ENCODE peak calls at places on chromosomes 13 and 19, in nine cellular contexts. R is psoas muscle, Z is HCT116, S is OCI-LY7, N is heart right ventricle, Q is ovary, C is mesenchymal stem cell, Y is AG04450, W is DND-41. D is an unnamed sample.

GRCh38 chr13:112771877-112772538 is 82.2 kb downstream of the ATP11A start:
- DNase-seq in Q (no peak), Z (no peak), C (no peak), S (no peak), R (no peak), W (no peak), N (no peak), Y (no peak), D (no peak)

GRCh38 chr19:41691268-41691970 is 3.3 kb upstream of the CEACAM7 start:
- DNase-seq in R (no peak), Z (no peak), C (no peak), N (no peak), S (no peak), W (no peak), Q (no peak), Y (no peak), D (no peak)

GRCh38 chr13:67515895-67516294 is 285.8 kb upstream of the PCDH9 start:
- DNase-seq in Q (no peak), W (no peak), Z (no peak), R (no peak), S (no peak), C (peak; percentile 44), N (no peak), Y (peak; percentile 66), D (no peak)

GRCh38 chr19:32676186-32676894 is 692 bp downstream of the RGS9BP start:
- DNase-seq in W (no peak), Y (no peak), Z (no peak), R (no peak), S (no peak), N (peak; percentile 30), C (no peak), Q (peak; percentile 44), D (peak; percentile 57)

GRCh38 chr19:44943801-44944249 is 1.8 kb downstream of the APOC4 start:
- DNase-seq in Q (no peak), S (peak; percentile 75), N (peak; percentile 25), Z (no peak), Y (no peak), R (peak; percentile 31), W (no peak), C (no peak), D (peak; percentile 59)

GRCh38 chr13:35996360-35996759 is 134.8 kb downstream of the DCLK1 start:
- DNase-seq in N (no peak), S (no peak), Q (no peak), W (no peak), Z (no peak), C (no peak), Y (no peak), R (no peak), D (no peak)

GRCh38 chr13:71979616-71980015 is 112.6 kb upstream of the DACH1 start:
- DNase-seq in S (peak; percentile 2), C (peak; percentile 3), Q (no peak), Z (peak; percentile 6), Y (no peak), R (no peak), N (no peak), W (no peak), D (no peak)

GRCh38 chr19:42352216-42352892 is 26.9 kb downstream of the MEGF8 start:
- DNase-seq in C (peak; percentile 6), N (no peak), Q (no peak), W (no peak), R (no peak), S (no peak), Z (no peak), Y (no peak), D (no peak)

GRCh38 chr19:54178581-54179261 is 5.8 kb upstream of the TMC4 start:
- DNase-seq in Z (no peak), Q (no peak), S (peak; percentile 55), N (no peak), C (no peak), R (peak; percentile 23), Y (no peak), W (peak; percentile 48), D (no peak)

GRCh38 chr13:42977219-42977659 is 14.8 kb downstream of the EPSTI1 start:
- DNase-seq in C (no peak), Q (no peak), S (no peak), W (no peak), Z (no peak), Y (no peak), N (no peak), R (no peak), D (peak; percentile 51)

GRCh38 chr19:13119654-13120053 is 1.6 kb downstream of the NACC1 start:
- DNase-seq in W (no peak), Y (no peak), R (no peak), Q (no peak), C (no peak), N (no peak), Z (no peak), S (no peak), D (no peak)
- H3K4me3 ChIP-seq in W (no peak overlapping the region), Y (peak overlapping the region; percentile 87), R (peak overlapping the region; percentile 92), Q (no peak overlapping the region), C (no peak overlapping the region), N (no peak overlapping the region), Z (peak overlapping the region; percentile 93), S (peak overlapping the region; percentile 94), D (no peak overlapping the region)

GRCh38 chr19:17554968-17555479 is 425 bp upstream of the COLGALT1 start:
- DNase-seq in N (no peak), W (no peak), Y (no peak), R (no peak), Q (no peak), Z (no peak), C (no peak), S (no peak), D (no peak)

GRCh38 chr19:17555929-17556813 is 722 bp downstream of the COLGALT1 start:
- DNase-seq in Q (peak; percentile 77), W (peak; percentile 50), C (peak; percentile 66), Y (no peak), S (peak; percentile 67), Z (no peak), R (peak; percentile 77), N (peak; percentile 75), D (peak; percentile 60)

GRCh38 chr19:17555480-17555928 is at the start of gene COLGALT1:
- DNase-seq in Z (peak; percentile 96), R (peak; percentile 99), S (peak; percentile 100), Y (peak; percentile 84), Q (peak; percentile 99), W (peak; percentile 99), C (peak; percentile 95), N (peak; percentile 98), D (peak; percentile 97)

GRCh38 chr19:17557461-17557860 is 2.0 kb downstream of the COLGALT1 start:
- DNase-seq in S (no peak), Q (no peak), W (no peak), R (no peak), N (no peak), C (no peak), Z (no peak), Y (no peak), D (no peak)

GRCh38 chr19:17556995-17557394 is 1.5 kb downstream of the COLGALT1 start:
- DNase-seq in Z (no peak), N (no peak), Q (no peak), C (no peak), R (no peak), S (no peak), W (no peak), Y (no peak), D (no peak)
- H3K4me3 ChIP-seq in Z (peak overlapping the region; percentile 77), N (no peak overlapping the region), Q (no peak overlapping the region), C (no peak overlapping the region), R (peak overlapping the region; percentile 91), S (peak overlapping the region; percentile 88), W (peak overlapping the region; percentile 100), Y (peak overlapping the region; percentile 85), D (peak overlapping the region; percentile 96)

GRCh38 chr19:29871143-29871542 is 59.4 kb downstream of the CCNE1 start:
- DNase-seq in N (no peak), Y (no peak), Z (no peak), S (no peak), Q (no peak), W (no peak), R (no peak), C (no peak), D (no peak)

GRCh38 chr19:29873801-29874575 is 62.2 kb downstream of the CCNE1 start:
- DNase-seq in Y (no peak), W (no peak), Q (no peak), Z (no peak), N (no peak), R (no peak), C (no peak), S (no peak), D (no peak)

GRCh38 chr19:29875931-29876330 is 64.1 kb downstream of the CCNE1 start:
- DNase-seq in Y (no peak), W (no peak), Z (no peak), S (no peak), Q (no peak), R (no peak), N (no peak), C (no peak), D (no peak)

GRCh38 chr19:29873024-29873800 is 61.4 kb downstream of the CCNE1 start:
- DNase-seq in S (peak; percentile 57), N (peak; percentile 60), R (peak; percentile 59), Q (peak; percentile 66), C (peak; percentile 33), Y (no peak), W (peak; percentile 43), Z (no peak), D (peak; percentile 64)

DNA sequence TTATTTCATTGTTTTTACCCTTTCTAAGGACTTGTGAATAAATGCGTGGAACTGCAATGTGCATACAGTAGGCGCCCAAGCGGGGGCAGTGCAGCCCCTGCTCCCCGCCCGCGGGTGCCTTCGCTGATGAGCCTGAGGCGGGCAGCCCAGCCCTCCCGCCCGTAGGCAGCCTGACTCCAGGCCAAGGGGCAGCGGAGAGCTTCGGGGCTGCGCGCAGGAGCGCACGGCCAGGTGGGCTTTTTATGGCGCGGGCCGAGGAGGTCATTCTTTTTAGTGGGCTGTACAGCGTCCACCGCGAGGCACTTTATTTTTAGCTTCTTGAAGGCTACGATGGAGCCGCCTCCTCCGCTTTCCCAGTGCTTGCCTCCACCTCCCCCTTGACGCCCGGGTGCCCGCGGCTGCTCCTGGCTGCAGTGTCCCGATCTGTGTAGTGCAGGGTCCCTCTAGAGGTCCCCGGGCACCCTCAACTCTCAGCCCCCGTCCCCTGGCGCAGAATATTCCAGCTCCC is 60.5 kb downstream of the CCNE1 start:
- DNase-seq in W (no peak), N (no peak), S (no peak), R (no peak), Y (no peak), Q (no peak), C (peak; percentile 35), Z (no peak), D (no peak)
- H3K4me3 ChIP-seq in W (no peak overlapping the region), N (no peak overlapping the region), S (no peak overlapping the region), R (peak overlapping the region; percentile 48), Y (no peak overlapping the region), Q (no peak overlapping the region), C (no peak overlapping the region), Z (no peak overlapping the region), D (no peak overlapping the region)

DNA sequence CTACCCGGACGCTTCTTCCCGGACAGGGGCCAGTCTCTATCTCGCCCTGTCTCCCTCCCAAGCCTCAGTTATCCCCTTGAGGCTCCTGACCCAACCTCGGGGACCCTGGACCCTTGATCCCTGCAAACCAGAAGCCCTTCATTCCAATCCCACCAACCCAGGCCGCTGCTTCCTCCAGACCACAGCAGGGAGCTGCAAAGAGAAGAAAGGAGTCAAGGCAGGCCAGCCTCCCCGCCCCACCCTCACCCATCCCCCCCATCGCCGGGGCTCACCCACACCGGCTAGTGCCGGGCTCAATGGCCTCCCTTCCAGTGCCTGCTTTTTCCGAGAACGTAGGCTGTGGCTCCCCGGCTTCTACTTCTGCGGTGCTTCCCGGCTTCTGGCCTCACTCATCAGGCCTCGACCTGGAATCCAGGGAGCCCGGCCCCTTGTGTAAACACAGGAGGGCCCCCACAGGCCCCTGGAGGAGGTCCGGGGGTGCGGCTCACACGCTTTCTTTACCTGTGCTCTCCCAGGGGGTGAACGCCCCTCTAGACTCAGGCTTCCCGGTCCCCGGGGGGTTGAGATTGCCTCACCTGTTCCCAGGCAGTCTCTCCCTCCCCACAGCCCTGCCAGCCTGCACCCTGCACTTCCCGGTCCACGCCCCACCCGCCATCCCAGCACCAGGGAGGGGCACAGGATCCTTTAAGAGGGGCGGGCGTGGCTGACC is at the start of gene FAM83E:
- DNase-seq in S (no peak), N (no peak), Z (no peak), C (no peak), Q (peak; percentile 53), Y (no peak), R (no peak), W (no peak), D (no peak)
- H3K4me3 ChIP-seq in S (peak within 1 kb of the TSS; percentile 88), N (no peak within 1 kb of the TSS), Z (peak within 1 kb of the TSS; percentile 23), C (no peak within 1 kb of the TSS), Q (no peak within 1 kb of the TSS), Y (no peak within 1 kb of the TSS), R (no peak within 1 kb of the TSS), W (no peak within 1 kb of the TSS), D (no peak within 1 kb of the TSS)